ENCODE peak calls at places on chromosomes 1 and 21, in nine cellular contexts. Y, I, R, N, U, K, Z, W and H are unnamed samples.
A peak's percentile ranks its signal among the peaks of the same experiment; 100 is the strongest.

GRCh38 chr21:36816556-36817130 is 117.7 kb downstream of the SIM2 start:
- DNase-seq in Y (no peak), I (no peak), R (no peak), N (no peak), U (no peak), K (no peak), Z (no peak), W (no peak), H (no peak)

GRCh38 chr1:143574891-143575520 is 396.8 kb downstream of the FAM72C start:
- DNase-seq in Y (no peak), I (no peak), R (no peak), N (no peak), U (no peak), K (no peak), Z (no peak), W (no peak), H (no peak)

GRCh38 chr1:53962395-53962794 is 16.2 kb downstream of the LRRC42 start:
- DNase-seq in Y (no peak), I (no peak), R (no peak), N (no peak), U (no peak), K (no peak), Z (no peak), W (no peak), H (no peak)

GRCh38 chr1:225879521-225880209 is 2.5 kb downstream of the TMEM63A start:
- DNase-seq in Y (no peak), I (peak; percentile 70), R (no peak), N (peak; percentile 42), U (peak; percentile 81), K (no peak), Z (no peak), W (peak; percentile 45), H (no peak)

GRCh38 chr1:155678027-155678426 is 10.5 kb downstream of the YY1AP1 start:
- DNase-seq in Y (no peak), I (no peak), R (no peak), N (no peak), U (no peak), K (no peak), Z (no peak), W (no peak), H (no peak)

GRCh38 chr1:188251039-188251438 is 1422.3 kb downstream of the PLA2G4A start:
- DNase-seq in Y (no peak), I (no peak), R (no peak), N (no peak), U (no peak), K (no peak), Z (no peak), W (no peak), H (no peak)

GRCh38 chr1:183477986-183478781 is 5.9 kb downstream of the SMG7 start:
- DNase-seq in Y (no peak), I (no peak), R (no peak), N (no peak), U (no peak), K (no peak), Z (no peak), W (peak; percentile 80), H (no peak)

GRCh38 chr1:94698341-94698740 is 121.8 kb upstream of the SLC44A3 start:
- DNase-seq in Y (no peak), I (no peak), R (no peak), N (no peak), U (no peak), K (no peak), Z (no peak), W (no peak), H (no peak)

GRCh38 chr1:161905269-161905884 is 118.3 kb downstream of the OLFML2B start:
- DNase-seq in Y (peak; percentile 25), I (peak; percentile 21), R (no peak), N (no peak), U (no peak), K (no peak), Z (no peak), W (peak; percentile 41), H (no peak)

GRCh38 chr1:97337250-97338030 is 583.4 kb downstream of the DPYD start:
- DNase-seq in Y (no peak), I (no peak), R (no peak), N (no peak), U (no peak), K (no peak), Z (no peak), W (no peak), H (no peak)

GRCh38 chr1:220894025-220894923 is 15.0 kb downstream of the HLX start:
- DNase-seq in Y (no peak), I (no peak), R (no peak), N (no peak), U (no peak), K (no peak), Z (no peak), W (no peak), H (no peak)

DNA sequence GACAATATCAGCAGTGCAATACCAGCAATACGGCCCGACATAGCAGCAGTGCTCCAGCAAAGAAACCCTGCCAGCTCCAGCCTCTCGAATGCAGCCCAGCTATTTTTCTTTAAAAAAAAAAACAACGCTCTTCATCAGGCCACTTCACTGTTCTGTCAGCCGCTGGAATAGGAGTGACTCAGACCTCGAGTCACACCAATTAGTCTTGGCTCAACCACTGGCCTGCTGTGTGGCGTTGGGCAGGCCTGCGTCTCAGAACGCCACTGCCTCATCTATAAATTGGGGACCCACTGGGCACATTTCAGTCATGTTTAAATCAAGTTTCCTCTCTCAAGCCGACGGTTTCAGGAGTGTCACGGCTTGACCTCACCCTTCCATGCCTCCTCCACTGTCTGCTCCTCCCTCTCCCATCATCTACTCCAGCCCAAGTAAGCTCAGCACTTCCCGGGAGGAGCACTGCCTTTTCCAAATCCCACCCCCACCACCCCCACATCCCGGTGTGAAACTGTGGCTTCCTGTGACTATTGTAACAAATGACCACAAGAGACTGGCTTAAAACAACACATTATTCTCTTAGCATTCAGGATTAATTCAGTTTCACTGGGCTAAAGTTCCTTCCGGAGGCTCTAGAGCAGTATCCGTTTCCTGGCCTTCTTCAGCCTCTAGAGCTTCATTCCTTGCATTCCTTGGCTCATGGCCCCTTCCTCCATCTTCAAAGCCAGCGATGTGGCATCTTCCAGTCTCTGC is 71.9 kb upstream of the EFHD2 start:
- DNase-seq in Y (peak; percentile 52), I (no peak), R (no peak), N (no peak), U (peak; percentile 18), K (peak; percentile 82), Z (peak; percentile 67), W (no peak), H (peak; percentile 91)
- H3K4me3 ChIP-seq in Y (no peak overlapping the region), I (no peak overlapping the region), R (no peak overlapping the region), N (no peak overlapping the region), U (no peak overlapping the region), K (peak overlapping the region; percentile 2), Z (no peak overlapping the region), W (no peak overlapping the region), H (no peak overlapping the region)

DNA sequence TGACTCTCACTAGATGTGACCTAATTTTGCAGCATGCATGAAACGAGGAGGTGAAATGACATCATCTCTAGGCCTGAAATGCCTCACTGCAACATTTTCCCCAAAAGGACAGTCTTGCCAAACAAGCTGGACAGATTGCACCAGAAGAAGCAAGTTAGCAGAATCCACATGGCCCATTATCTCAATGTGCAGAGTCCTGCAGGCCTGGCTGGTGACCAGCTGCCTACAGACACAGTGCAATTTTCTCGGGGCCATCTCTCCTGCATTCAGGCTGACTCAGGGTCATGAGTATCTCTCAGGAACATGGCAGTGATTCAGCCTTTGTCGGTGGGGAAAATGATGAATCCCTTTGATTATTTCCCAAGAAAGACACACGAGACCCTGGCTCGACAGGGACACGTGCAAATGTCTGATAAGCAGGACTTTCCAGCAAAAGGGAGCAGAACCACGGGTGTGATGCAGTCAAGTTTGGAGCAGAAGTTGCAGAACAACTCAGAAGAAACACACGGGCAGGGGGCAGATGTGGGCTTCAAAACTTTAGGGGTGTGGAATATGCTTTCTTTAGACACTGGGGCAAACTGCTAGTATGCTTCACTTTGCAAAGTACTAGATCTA is 38.7 kb downstream of the TRIM67 start:
- DNase-seq in Y (no peak), I (no peak), R (no peak), N (no peak), U (no peak), K (no peak), Z (peak; percentile 53), W (no peak), H (no peak)
- H3K36me3 ChIP-seq in Y (no peaks in the 10 kb centered on the region), I (no peaks in the 10 kb centered on the region), R (no peaks in the 10 kb centered on the region), N (no peaks in the 10 kb centered on the region), U (no peaks in the 10 kb centered on the region), K (no peaks in the 10 kb centered on the region), Z (no peaks in the 10 kb centered on the region), W (no peaks in the 10 kb centered on the region), H (no peaks in the 10 kb centered on the region)

GRCh38 chr1:32048440-32048839 is 24.3 kb upstream of the TMEM39B start:
- DNase-seq in Y (no peak), I (no peak), R (no peak), N (no peak), U (no peak), K (no peak), Z (no peak), W (no peak), H (no peak)

GRCh38 chr1:32042330-32042729 is 28.7 kb downstream of the KHDRBS1 start:
- DNase-seq in Y (no peak), I (no peak), R (no peak), N (no peak), U (no peak), K (no peak), Z (no peak), W (no peak), H (no peak)

GRCh38 chr1:32044246-32044645 is 28.5 kb upstream of the TMEM39B start:
- DNase-seq in Y (no peak), I (no peak), R (no peak), N (no peak), U (no peak), K (no peak), Z (no peak), W (no peak), H (no peak)

GRCh38 chr1:32047701-32048100 is 25.0 kb upstream of the TMEM39B start:
- DNase-seq in Y (no peak), I (no peak), R (no peak), N (no peak), U (no peak), K (no peak), Z (no peak), W (no peak), H (peak; percentile 21)

DNA sequence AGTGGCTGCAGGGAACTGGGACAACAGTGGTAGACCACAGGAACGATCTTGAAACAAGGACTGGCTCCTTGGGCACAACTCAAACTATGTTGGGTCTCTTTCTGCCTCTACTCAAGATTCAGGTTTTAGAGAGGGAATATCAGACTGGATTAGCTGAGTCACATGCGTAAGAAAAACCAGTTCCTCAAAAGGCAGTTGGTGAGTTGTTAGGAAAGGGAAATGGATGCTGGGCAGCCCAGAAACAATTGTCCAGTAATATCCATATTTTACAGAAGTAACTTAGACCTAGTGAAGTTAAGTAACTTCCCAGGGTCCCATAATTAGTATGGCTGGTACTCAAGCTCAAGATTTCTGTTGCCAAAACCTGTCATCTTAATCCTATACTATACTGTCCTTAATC is 27.0 kb upstream of the TMEM39B start:
- DNase-seq in Y (no peak), I (no peak), R (no peak), N (no peak), U (no peak), K (no peak), Z (no peak), W (no peak), H (no peak)
- H3K9me3 ChIP-seq in Y (no peaks in the 10 kb centered on the region), I (no peaks in the 10 kb centered on the region), R (no peaks in the 10 kb centered on the region), N (no peaks in the 10 kb centered on the region), U (no peaks in the 10 kb centered on the region), K (no peaks in the 10 kb centered on the region), Z (no peaks in the 10 kb centered on the region), W (no peaks in the 10 kb centered on the region), H (no peaks in the 10 kb centered on the region)

DNA sequence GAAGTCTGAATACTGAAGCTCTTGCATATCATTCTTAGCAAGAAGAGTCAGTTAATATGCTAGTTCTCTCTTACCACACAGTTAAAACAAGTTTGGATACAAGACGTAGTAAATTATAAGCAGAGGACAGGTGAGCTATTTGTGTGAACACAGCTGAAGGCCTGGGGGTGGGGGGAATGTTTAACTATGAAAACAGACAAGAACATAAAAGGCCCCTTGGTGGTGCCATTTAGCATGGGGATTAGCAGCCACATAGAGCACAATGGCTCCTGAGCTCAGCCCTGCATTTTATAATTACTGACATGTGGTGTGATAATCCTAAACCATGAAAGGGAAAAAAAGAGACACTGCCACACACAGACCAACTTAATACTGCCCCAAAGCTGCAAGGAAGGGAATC is 94.8 kb downstream of the TGFBR3 start:
- DNase-seq in Y (no peak), I (no peak), R (no peak), N (no peak), U (no peak), K (no peak), Z (no peak), W (no peak), H (no peak)
- H3K4me3 ChIP-seq in Y (no peak overlapping the region), I (no peak overlapping the region), R (no peak overlapping the region), N (no peak overlapping the region), U (no peak overlapping the region), K (no peak overlapping the region), Z (no peak overlapping the region), W (no peak overlapping the region), H (no peak overlapping the region)